ENCODE peak calls at places on chromosomes 13 and 19, in ten cellular contexts. One of them, this sample, is unnamed.

GRCh38 chr13:20924758-20925394 is 22.3 kb upstream of the XPO4 start:
- DNase-seq in small intestine: peak
- DNase-seq in astrocyte of the spinal cord: peak
- DNase-seq in lower leg skin: peak
- DNase-seq in foreskin fibroblast: peak
- DNase-seq in GM12865: peak
- DNase-seq in cardiac fibroblast: peak
- DNase-seq in uterus: peak
- DNase-seq in PC-3: peak
- DNase-seq in fibroblast of lung: peak
- DNase-seq in this sample: peak

GRCh38 chr13:72230131-72230530 is 363.1 kb upstream of the DACH1 start:
- DNase-seq in astrocyte of the spinal cord: no peak
- DNase-seq in small intestine: no peak
- DNase-seq in cardiac fibroblast: no peak
- DNase-seq in uterus: no peak
- DNase-seq in foreskin fibroblast: no peak
- DNase-seq in fibroblast of lung: no peak
- DNase-seq in PC-3: no peak
- DNase-seq in lower leg skin: no peak
- DNase-seq in GM12865: no peak
- DNase-seq in this sample: no peak

GRCh38 chr13:55497486-55497885 is 1643.2 kb upstream of the PRR20A start:
- DNase-seq in cardiac fibroblast: no peak
- DNase-seq in foreskin fibroblast: no peak
- DNase-seq in fibroblast of lung: no peak
- DNase-seq in PC-3: no peak
- DNase-seq in uterus: no peak
- DNase-seq in small intestine: no peak
- DNase-seq in GM12865: no peak
- DNase-seq in astrocyte of the spinal cord: no peak
- DNase-seq in lower leg skin: no peak
- DNase-seq in this sample: no peak

GRCh38 chr19:16001481-16002312 is 52.9 kb downstream of the OR10H4 start:
- DNase-seq in small intestine: peak
- DNase-seq in uterus: no peak
- DNase-seq in GM12865: peak
- DNase-seq in foreskin fibroblast: peak
- DNase-seq in astrocyte of the spinal cord: peak
- DNase-seq in PC-3: peak
- DNase-seq in fibroblast of lung: peak
- DNase-seq in cardiac fibroblast: peak
- DNase-seq in lower leg skin: no peak
- DNase-seq in this sample: peak

GRCh38 chr13:52922961-52923360 is 74.5 kb upstream of the PCDH8 start:
- DNase-seq in PC-3: no peak
- DNase-seq in GM12865: no peak
- DNase-seq in uterus: no peak
- DNase-seq in small intestine: no peak
- DNase-seq in cardiac fibroblast: no peak
- DNase-seq in lower leg skin: no peak
- DNase-seq in astrocyte of the spinal cord: no peak
- DNase-seq in foreskin fibroblast: no peak
- DNase-seq in fibroblast of lung: no peak
- DNase-seq in this sample: no peak

GRCh38 chr13:46489586-46490023 is 63.4 kb upstream of the LRCH1 start:
- DNase-seq in foreskin fibroblast: peak
- DNase-seq in uterus: no peak
- DNase-seq in astrocyte of the spinal cord: peak
- DNase-seq in GM12865: no peak
- DNase-seq in fibroblast of lung: peak
- DNase-seq in small intestine: no peak
- DNase-seq in lower leg skin: peak
- DNase-seq in cardiac fibroblast: peak
- DNase-seq in PC-3: peak
- DNase-seq in this sample: peak

GRCh38 chr13:98413796-98414195 is 163.1 kb downstream of the STK24 start:
- DNase-seq in uterus: no peak
- DNase-seq in cardiac fibroblast: no peak
- DNase-seq in foreskin fibroblast: no peak
- DNase-seq in lower leg skin: peak
- DNase-seq in PC-3: no peak
- DNase-seq in GM12865: no peak
- DNase-seq in small intestine: no peak
- DNase-seq in fibroblast of lung: no peak
- DNase-seq in astrocyte of the spinal cord: no peak
- DNase-seq in this sample: no peak

GRCh38 chr13:57557979-57558529 is 73.5 kb upstream of the PCDH17 start:
- DNase-seq in foreskin fibroblast: no peak
- DNase-seq in cardiac fibroblast: no peak
- DNase-seq in fibroblast of lung: peak
- DNase-seq in lower leg skin: no peak
- DNase-seq in astrocyte of the spinal cord: peak
- DNase-seq in uterus: no peak
- DNase-seq in GM12865: no peak
- DNase-seq in PC-3: peak
- DNase-seq in small intestine: peak
- DNase-seq in this sample: no peak

GRCh38 chr13:98656223-98656622 is 79.3 kb upstream of the STK24 start:
- DNase-seq in lower leg skin: peak
- DNase-seq in astrocyte of the spinal cord: no peak
- DNase-seq in small intestine: no peak
- DNase-seq in foreskin fibroblast: no peak
- DNase-seq in PC-3: no peak
- DNase-seq in cardiac fibroblast: no peak
- DNase-seq in uterus: no peak
- DNase-seq in GM12865: no peak
- DNase-seq in fibroblast of lung: no peak
- DNase-seq in this sample: no peak

GRCh38 chr13:110337287-110337686 is 30.2 kb downstream of the COL4A2 start:
- DNase-seq in GM12865: no peak
- DNase-seq in PC-3: no peak
- DNase-seq in fibroblast of lung: no peak
- DNase-seq in uterus: no peak
- DNase-seq in foreskin fibroblast: no peak
- DNase-seq in small intestine: no peak
- DNase-seq in astrocyte of the spinal cord: peak
- DNase-seq in cardiac fibroblast: no peak
- DNase-seq in lower leg skin: peak
- DNase-seq in this sample: no peak

GRCh38 chr13:46655727-46656180 is 102.8 kb downstream of the LRCH1 start:
- DNase-seq in GM12865: no peak
- DNase-seq in fibroblast of lung: peak
- DNase-seq in lower leg skin: no peak
- DNase-seq in uterus: no peak
- DNase-seq in astrocyte of the spinal cord: peak
- DNase-seq in PC-3: no peak
- DNase-seq in cardiac fibroblast: peak
- DNase-seq in foreskin fibroblast: peak
- DNase-seq in small intestine: no peak
- DNase-seq in this sample: no peak

GRCh38 chr19:33621811-33622504 is at the start of gene CHST8:
- DNase-seq in foreskin fibroblast: peak
- DNase-seq in lower leg skin: no peak
- DNase-seq in uterus: no peak
- DNase-seq in PC-3: no peak
- DNase-seq in GM12865: no peak
- DNase-seq in fibroblast of lung: peak
- DNase-seq in cardiac fibroblast: peak
- DNase-seq in astrocyte of the spinal cord: no peak
- DNase-seq in small intestine: peak
- DNase-seq in this sample: no peak

GRCh38 chr13:99158846-99159245 is 41.8 kb upstream of the UBAC2 start:
- DNase-seq in astrocyte of the spinal cord: no peak
- DNase-seq in foreskin fibroblast: no peak
- DNase-seq in GM12865: no peak
- DNase-seq in cardiac fibroblast: no peak
- DNase-seq in lower leg skin: no peak
- DNase-seq in uterus: no peak
- DNase-seq in fibroblast of lung: no peak
- DNase-seq in small intestine: no peak
- DNase-seq in PC-3: no peak
- DNase-seq in this sample: no peak

GRCh38 chr13:113187263-113187669 is 21.2 kb downstream of the PCID2 start:
- DNase-seq in small intestine: peak
- DNase-seq in uterus: peak
- DNase-seq in lower leg skin: peak
- DNase-seq in GM12865: no peak
- DNase-seq in PC-3: peak
- DNase-seq in astrocyte of the spinal cord: peak
- DNase-seq in fibroblast of lung: peak
- DNase-seq in foreskin fibroblast: peak
- DNase-seq in cardiac fibroblast: peak
- DNase-seq in this sample: peak

GRCh38 chr13:102877285-102877684 is 31.5 kb downstream of the ERCC5 start:
- DNase-seq in astrocyte of the spinal cord: peak
- DNase-seq in fibroblast of lung: peak
- DNase-seq in GM12865: no peak
- DNase-seq in lower leg skin: no peak
- DNase-seq in small intestine: no peak
- DNase-seq in PC-3: no peak
- DNase-seq in foreskin fibroblast: no peak
- DNase-seq in cardiac fibroblast: peak
- DNase-seq in uterus: no peak
- DNase-seq in this sample: peak

GRCh38 chr19:46674416-46675178 is 13.6 kb upstream of the DACT3 start:
- DNase-seq in GM12865: no peak
- DNase-seq in foreskin fibroblast: no peak
- DNase-seq in astrocyte of the spinal cord: no peak
- DNase-seq in PC-3: peak
- DNase-seq in fibroblast of lung: peak
- DNase-seq in lower leg skin: no peak
- DNase-seq in small intestine: no peak
- DNase-seq in uterus: no peak
- DNase-seq in cardiac fibroblast: no peak
- DNase-seq in this sample: no peak

GRCh38 chr13:84413016-84413415 is 530.7 kb upstream of the SLITRK1 start:
- DNase-seq in uterus: no peak
- DNase-seq in astrocyte of the spinal cord: no peak
- DNase-seq in foreskin fibroblast: no peak
- DNase-seq in GM12865: no peak
- DNase-seq in small intestine: no peak
- DNase-seq in lower leg skin: no peak
- DNase-seq in fibroblast of lung: peak
- DNase-seq in PC-3: peak
- DNase-seq in cardiac fibroblast: no peak
- DNase-seq in this sample: no peak

GRCh38 chr13:43374621-43375020 is 351.2 kb downstream of the DNAJC15 start:
- DNase-seq in cardiac fibroblast: peak
- DNase-seq in PC-3: no peak
- DNase-seq in uterus: no peak
- DNase-seq in lower leg skin: no peak
- DNase-seq in fibroblast of lung: peak
- DNase-seq in small intestine: no peak
- DNase-seq in GM12865: no peak
- DNase-seq in astrocyte of the spinal cord: peak
- DNase-seq in foreskin fibroblast: peak
- DNase-seq in this sample: no peak
- H3K4me3 ChIP-seq in cardiac fibroblast: no peak
- H3K4me3 ChIP-seq in PC-3: no peak
- H3K4me3 ChIP-seq in uterus: no peak
- H3K4me3 ChIP-seq in lower leg skin: no peak
- H3K4me3 ChIP-seq in fibroblast of lung: no peak
- H3K4me3 ChIP-seq in small intestine: no peak
- H3K4me3 ChIP-seq in GM12865: no peak
- H3K4me3 ChIP-seq in astrocyte of the spinal cord: no peak
- H3K4me3 ChIP-seq in foreskin fibroblast: no peak
- H3K4me3 ChIP-seq in this sample: no peak

GRCh38 chr19:4327877-4328242 is 10.8 kb downstream of the STAP2 start:
- DNase-seq in lower leg skin: no peak
- DNase-seq in astrocyte of the spinal cord: no peak
- DNase-seq in GM12865: no peak
- DNase-seq in cardiac fibroblast: no peak
- DNase-seq in PC-3: no peak
- DNase-seq in foreskin fibroblast: no peak
- DNase-seq in uterus: no peak
- DNase-seq in small intestine: no peak
- DNase-seq in fibroblast of lung: no peak
- DNase-seq in this sample: no peak
- H3K4me3 ChIP-seq in lower leg skin: no peak
- H3K4me3 ChIP-seq in astrocyte of the spinal cord: peak
- H3K4me3 ChIP-seq in GM12865: peak
- H3K4me3 ChIP-seq in cardiac fibroblast: peak
- H3K4me3 ChIP-seq in PC-3: no peak
- H3K4me3 ChIP-seq in foreskin fibroblast: peak
- H3K4me3 ChIP-seq in uterus: peak
- H3K4me3 ChIP-seq in small intestine: no peak
- H3K4me3 ChIP-seq in fibroblast of lung: no peak
- H3K4me3 ChIP-seq in this sample: peak

GRCh38 chr13:33202644-33203169 is 82.8 kb downstream of the STARD13 start:
- DNase-seq in GM12865: peak
- DNase-seq in astrocyte of the spinal cord: no peak
- DNase-seq in uterus: no peak
- DNase-seq in PC-3: no peak
- DNase-seq in small intestine: no peak
- DNase-seq in fibroblast of lung: no peak
- DNase-seq in cardiac fibroblast: no peak
- DNase-seq in lower leg skin: no peak
- DNase-seq in foreskin fibroblast: no peak
- DNase-seq in this sample: no peak

GRCh38 chr13:33206425-33206824 is 79.1 kb downstream of the STARD13 start:
- DNase-seq in cardiac fibroblast: no peak
- DNase-seq in uterus: no peak
- DNase-seq in astrocyte of the spinal cord: peak
- DNase-seq in foreskin fibroblast: peak
- DNase-seq in lower leg skin: no peak
- DNase-seq in PC-3: peak
- DNase-seq in small intestine: no peak
- DNase-seq in GM12865: no peak
- DNase-seq in fibroblast of lung: peak
- DNase-seq in this sample: no peak

GRCh38 chr13:33205224-33205623 is 80.3 kb downstream of the STARD13 start:
- DNase-seq in foreskin fibroblast: no peak
- DNase-seq in uterus: no peak
- DNase-seq in PC-3: no peak
- DNase-seq in small intestine: no peak
- DNase-seq in GM12865: no peak
- DNase-seq in cardiac fibroblast: no peak
- DNase-seq in fibroblast of lung: no peak
- DNase-seq in astrocyte of the spinal cord: no peak
- DNase-seq in lower leg skin: no peak
- DNase-seq in this sample: no peak

GRCh38 chr13:33205804-33206221 is 79.7 kb downstream of the STARD13 start:
- DNase-seq in lower leg skin: no peak
- DNase-seq in astrocyte of the spinal cord: peak
- DNase-seq in fibroblast of lung: peak
- DNase-seq in GM12865: peak
- DNase-seq in cardiac fibroblast: peak
- DNase-seq in PC-3: no peak
- DNase-seq in uterus: no peak
- DNase-seq in foreskin fibroblast: no peak
- DNase-seq in small intestine: no peak
- DNase-seq in this sample: no peak

GRCh38 chr13:33204130-33204927 is 81.2 kb downstream of the STARD13 start:
- DNase-seq in fibroblast of lung: peak
- DNase-seq in foreskin fibroblast: peak
- DNase-seq in lower leg skin: peak
- DNase-seq in PC-3: no peak
- DNase-seq in cardiac fibroblast: peak
- DNase-seq in GM12865: peak
- DNase-seq in astrocyte of the spinal cord: peak
- DNase-seq in small intestine: no peak
- DNase-seq in uterus: peak
- DNase-seq in this sample: peak
- H3K4me3 ChIP-seq in fibroblast of lung: peak
- H3K4me3 ChIP-seq in foreskin fibroblast: peak
- H3K4me3 ChIP-seq in lower leg skin: no peak
- H3K4me3 ChIP-seq in PC-3: no peak
- H3K4me3 ChIP-seq in cardiac fibroblast: peak
- H3K4me3 ChIP-seq in GM12865: peak
- H3K4me3 ChIP-seq in astrocyte of the spinal cord: peak
- H3K4me3 ChIP-seq in small intestine: no peak
- H3K4me3 ChIP-seq in uterus: peak
- H3K4me3 ChIP-seq in this sample: peak

GRCh38 chr19:10085641-10086031 is 481 bp upstream of the SHFL start:
- DNase-seq in PC-3: peak
- DNase-seq in small intestine: no peak
- DNase-seq in foreskin fibroblast: no peak
- DNase-seq in astrocyte of the spinal cord: no peak
- DNase-seq in lower leg skin: no peak
- DNase-seq in fibroblast of lung: no peak
- DNase-seq in uterus: peak
- DNase-seq in GM12865: no peak
- DNase-seq in cardiac fibroblast: no peak
- DNase-seq in this sample: no peak
- H3K4me3 ChIP-seq in PC-3: peak
- H3K4me3 ChIP-seq in small intestine: peak
- H3K4me3 ChIP-seq in foreskin fibroblast: peak
- H3K4me3 ChIP-seq in astrocyte of the spinal cord: peak
- H3K4me3 ChIP-seq in lower leg skin: peak
- H3K4me3 ChIP-seq in fibroblast of lung: peak
- H3K4me3 ChIP-seq in uterus: peak
- H3K4me3 ChIP-seq in GM12865: peak
- H3K4me3 ChIP-seq in cardiac fibroblast: peak
- H3K4me3 ChIP-seq in this sample: peak

This sample was measured in skeletal muscle cell.